ENCODE peak calls at places on chromosomes 4 and X, in nine cellular contexts. N is A549, F is HFF-Myc, Z is adrenal gland, S is neural progenitor cell, C is fibroblast of mammary gland, T is psoas muscle, A is transverse colon, H is brain microvascular endothelial cell. I is an unnamed sample.

GRCh38 chrX:3124041-3124440 is 82.8 kb downstream of the ARSF start:
- DNase-seq in A (no peak), F (no peak), N (no peak), S (no peak), C (no peak), H (peak), T (no peak), Z (no peak), I (no peak)

GRCh38 chrX:119753639-119754257 is 4.6 kb upstream of the SOWAHD start:
- DNase-seq in C (peak), Z (no peak), A (peak), N (peak), H (peak), S (peak), T (no peak), F (no peak), I (no peak)

GRCh38 chr4:118086334-118086733 is 52.0 kb downstream of the NDST3 start:
- DNase-seq in T (no peak), A (no peak), C (peak), Z (no peak), F (peak), H (no peak), N (no peak), S (no peak), I (peak)

GRCh38 chrX:148871422-148872152 is 371.2 kb downstream of the AFF2 start:
- DNase-seq in N (no peak), H (peak), T (no peak), C (peak), A (no peak), S (no peak), Z (no peak), F (no peak), I (no peak)

GRCh38 chr4:152613841-152614240 is 66.0 kb downstream of the TMEM154 start:
- DNase-seq in N (no peak), S (no peak), A (no peak), T (no peak), C (no peak), F (no peak), Z (no peak), H (no peak), I (no peak)

GRCh38 chr4:149891381-149891780 is 75.7 kb upstream of the IQCM start:
- DNase-seq in S (peak), H (no peak), C (no peak), N (no peak), A (no peak), Z (no peak), T (no peak), F (no peak), I (no peak)

GRCh38 chr4:189806506-189806905 is 134.2 kb upstream of the FRG1 start:
- DNase-seq in N (no peak), H (no peak), S (no peak), A (no peak), F (no peak), T (no peak), C (no peak), Z (no peak), I (no peak)

GRCh38 chr4:26867914-26868684 is 7.5 kb downstream of the STIM2 start:
- DNase-seq in N (no peak), C (no peak), T (no peak), A (no peak), S (no peak), F (no peak), H (no peak), Z (no peak), I (no peak)

GRCh38 chr4:773214-773613 is 52.7 kb downstream of the CPLX1 start:
- DNase-seq in S (no peak), T (no peak), H (no peak), C (no peak), A (no peak), F (no peak), Z (no peak), N (no peak), I (no peak)

GRCh38 chr4:56302775-56303174 is 84.5 kb downstream of the AASDH start:
- DNase-seq in A (no peak), S (no peak), F (no peak), C (no peak), Z (no peak), T (no peak), H (no peak), N (no peak), I (no peak)

GRCh38 chr4:143437937-143438336 is 75.6 kb upstream of the SMARCA5 start:
- DNase-seq in T (no peak), A (no peak), C (no peak), Z (no peak), F (no peak), N (no peak), H (no peak), S (no peak), I (no peak)

GRCh38 chr4:139208404-139208945 is 31.5 kb upstream of the ELF2 start:
- DNase-seq in A (no peak), S (no peak), T (no peak), H (peak), Z (peak), F (peak), N (no peak), C (peak), I (no peak)

GRCh38 chrX:40153335-40154221 is 55.8 kb upstream of the BCOR start:
- DNase-seq in S (peak), T (peak), A (peak), C (no peak), F (no peak), H (no peak), Z (peak), N (peak), I (no peak)

GRCh38 chrX:38652934-38653442 is 91.6 kb downstream of the TSPAN7 start:
- DNase-seq in S (no peak), H (no peak), N (no peak), C (no peak), F (no peak), A (no peak), T (no peak), Z (no peak), I (no peak)

GRCh38 chrX:141467442-141467841 is 117.1 kb downstream of the SPANXA1 start:
- DNase-seq in F (no peak), S (peak), Z (no peak), A (no peak), N (peak), H (no peak), T (no peak), C (peak), I (no peak)

GRCh38 chr4:186685744-186686143 is 37.9 kb downstream of the FAT1 start:
- DNase-seq in T (no peak), C (peak), F (peak), S (no peak), Z (no peak), A (no peak), H (peak), N (peak), I (peak)

GRCh38 chrX:72100824-72101351 is 30.8 kb downstream of the RTL5 start:
- DNase-seq in C (no peak), F (no peak), Z (no peak), N (no peak), S (no peak), H (no peak), A (peak), T (no peak), I (no peak)

GRCh38 chrX:145292208-145292607 is 44.9 kb downstream of the SPANXN1 start:
- DNase-seq in C (no peak), S (no peak), F (no peak), A (no peak), N (no peak), Z (no peak), H (no peak), T (no peak), I (no peak)

GRCh38 chr4:163395758-163396157 is 52.1 kb downstream of the NPY5R start:
- DNase-seq in N (no peak), A (no peak), H (no peak), S (no peak), T (no peak), Z (no peak), C (no peak), F (no peak), I (no peak)
- H3K4me3 ChIP-seq in N (peak), A (no peak), H (no peak), S (no peak), T (no peak), Z (no peak), C (no peak), F (no peak), I (peak)

DNA sequence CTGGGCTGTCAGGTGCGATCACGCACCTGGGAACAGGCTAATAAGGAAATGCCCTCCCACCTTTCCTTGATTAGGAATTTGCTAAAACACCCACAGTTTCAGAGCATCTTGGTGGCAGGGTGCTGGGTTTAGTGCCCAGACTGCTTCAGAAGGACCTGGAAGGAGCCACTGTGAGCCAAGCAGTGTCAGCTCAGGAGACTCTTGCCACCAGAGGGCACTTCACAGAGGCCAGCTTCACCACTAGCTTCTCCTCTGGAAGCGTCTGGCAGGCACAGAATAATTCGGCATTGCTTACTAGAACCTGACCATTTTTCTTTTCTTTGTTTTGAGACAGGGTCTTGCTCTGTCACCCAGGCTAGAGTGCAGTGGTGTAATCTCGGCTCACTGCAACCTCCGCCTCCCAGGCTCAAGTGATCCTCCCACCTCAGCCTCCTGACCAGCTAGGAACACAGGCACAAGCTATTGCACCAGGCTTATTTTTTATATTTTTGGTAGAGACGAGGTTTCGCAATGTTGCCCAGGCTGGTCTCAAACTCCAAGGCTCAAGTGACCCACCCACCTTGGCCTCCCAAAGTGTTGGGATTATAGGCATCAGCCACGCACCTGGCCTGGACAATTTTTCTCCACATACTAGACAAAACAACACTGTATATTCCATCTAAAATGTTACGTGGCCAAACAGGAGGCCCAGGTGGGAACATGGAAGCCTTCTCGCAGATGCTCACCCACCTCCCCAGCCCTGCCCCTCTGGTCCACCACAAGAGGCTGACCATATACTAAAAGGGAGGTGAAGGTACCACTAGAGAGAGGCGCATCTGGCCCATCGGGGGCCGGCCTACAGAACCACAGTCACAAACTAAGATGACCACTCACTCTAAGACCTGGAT is 14.1 kb downstream of the NOP14 start:
- DNase-seq in Z (no peak), S (no peak), A (no peak), C (peak), N (peak), F (no peak), T (no peak), H (no peak), I (no peak)
- TF ChIP-seq CTCF in Z (peak), S (peak), A (peak), C (peak), N (peak), F (peak), T (peak), H (peak), I (peak)

GRCh38 chrX:154436290-154436596 is 711 bp upstream of the GDI1 start:
- DNase-seq in T (no peak), Z (no peak), S (no peak), H (no peak), N (no peak), F (no peak), A (no peak), C (no peak), I (no peak)
- H3K4me3 ChIP-seq in T (peak), Z (no peak), S (peak), H (peak), N (peak), F (peak), A (no peak), C (peak), I (peak)

GRCh38 chr4:101471201-101471600 is 123.9 kb upstream of the PPP3CA start:
- DNase-seq in A (no peak), C (no peak), H (no peak), S (no peak), F (no peak), Z (no peak), T (no peak), N (no peak), I (no peak)
- TF ChIP-seq CTCF in A (no peak), C (no peak), H (no peak), S (no peak), F (no peak), Z (no peak), T (no peak), N (no peak), I (no peak)

DNA sequence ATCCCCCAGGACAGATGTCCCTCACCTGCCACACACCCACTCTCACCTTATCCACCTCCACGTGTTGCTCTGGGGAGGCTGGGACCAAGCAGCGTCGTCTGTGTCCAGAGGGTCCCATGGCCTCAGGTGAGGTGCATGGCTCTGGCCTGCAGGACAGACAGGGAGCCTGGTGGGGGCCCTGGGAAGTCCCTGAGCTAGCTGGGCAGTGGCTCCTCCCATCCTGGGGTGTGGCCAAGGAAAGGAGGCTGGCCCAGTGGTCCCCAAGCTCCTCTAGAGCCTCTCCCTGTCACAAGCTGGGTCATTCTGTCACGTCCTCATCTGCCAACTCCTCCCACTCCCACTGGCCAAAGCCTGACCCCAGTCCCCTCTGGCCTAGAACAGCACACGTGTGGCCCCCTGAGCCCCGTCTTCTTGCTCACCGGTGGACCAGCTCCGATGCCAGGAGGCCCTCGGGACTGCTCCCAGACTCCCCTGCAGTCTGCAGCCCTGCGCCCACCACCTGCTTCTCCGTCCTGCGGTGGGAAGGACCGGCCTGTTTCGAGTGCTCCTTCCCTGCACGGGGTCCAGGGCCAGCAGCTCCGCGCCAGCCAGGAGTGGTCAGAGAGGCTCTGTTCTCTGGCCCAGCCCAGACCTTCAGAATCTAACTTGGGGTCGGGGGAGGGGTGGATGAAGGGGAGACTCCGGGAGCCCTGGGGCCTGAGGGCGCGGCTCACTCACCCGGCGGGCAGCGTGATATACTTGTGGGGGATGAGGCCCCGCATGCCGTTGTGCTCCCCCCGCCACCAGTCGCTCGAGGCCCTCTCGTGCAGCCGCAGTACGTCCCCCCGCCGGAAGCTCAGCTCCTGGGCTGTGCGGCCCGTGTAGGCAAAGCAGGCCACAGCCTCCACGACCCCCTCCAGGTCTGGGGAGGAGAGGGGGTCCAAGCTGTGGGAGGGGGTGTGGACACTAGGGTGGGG is 4.8 kb downstream of the AVPR2 start:
- DNase-seq in Z (no peak), N (no peak), T (no peak), H (no peak), S (peak), C (no peak), A (no peak), F (no peak), I (no peak)
- H3K4me3 ChIP-seq in Z (no peak), N (no peak), T (no peak), H (no peak), S (no peak), C (no peak), A (no peak), F (no peak), I (no peak)

GRCh38 chr4:146336413-146336807 is 122.1 kb downstream of the REELD1 start:
- DNase-seq in C (peak), T (no peak), N (peak), F (no peak), H (peak), Z (no peak), A (no peak), S (no peak), I (no peak)

GRCh38 chr4:146334862-146335449 is 120.6 kb downstream of the REELD1 start:
- DNase-seq in S (no peak), F (no peak), T (no peak), N (no peak), A (no peak), H (no peak), Z (no peak), C (peak), I (no peak)

GRCh38 chr4:146335763-146336412 is 121.5 kb downstream of the REELD1 start:
- DNase-seq in C (peak), Z (no peak), F (no peak), H (no peak), A (no peak), N (peak), S (no peak), T (no peak), I (no peak)

GRCh38 chr4:146340798-146341197 is 126.5 kb downstream of the REELD1 start:
- DNase-seq in F (no peak), T (no peak), N (no peak), S (no peak), Z (no peak), C (peak), A (no peak), H (no peak), I (no peak)

DNA sequence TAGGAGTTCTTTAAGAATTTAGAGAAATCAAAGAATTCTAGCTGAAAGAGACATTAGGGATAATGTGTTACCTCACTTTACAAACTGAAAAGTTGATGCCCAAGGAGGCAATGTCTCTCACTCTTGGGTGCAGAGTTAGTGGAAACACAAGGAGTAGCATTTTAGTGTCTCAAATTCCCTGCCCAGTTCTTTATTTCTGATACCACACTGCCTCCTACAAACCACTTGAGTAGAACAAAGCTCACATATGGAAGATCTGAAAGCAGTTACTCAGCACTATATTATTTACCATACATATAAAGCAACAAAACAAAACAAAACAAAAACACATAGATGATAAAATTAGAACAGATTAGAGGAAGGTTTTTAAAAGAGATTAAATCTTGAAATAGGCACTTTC is 124.2 kb downstream of the REELD1 start:
- DNase-seq in T (no peak), S (peak), A (no peak), N (peak), Z (no peak), F (no peak), C (peak), H (no peak), I (no peak)
- TF ChIP-seq CTCF in T (no peak), S (peak), A (no peak), N (no peak), Z (no peak), F (no peak), C (no peak), H (no peak), I (no peak)

DNA sequence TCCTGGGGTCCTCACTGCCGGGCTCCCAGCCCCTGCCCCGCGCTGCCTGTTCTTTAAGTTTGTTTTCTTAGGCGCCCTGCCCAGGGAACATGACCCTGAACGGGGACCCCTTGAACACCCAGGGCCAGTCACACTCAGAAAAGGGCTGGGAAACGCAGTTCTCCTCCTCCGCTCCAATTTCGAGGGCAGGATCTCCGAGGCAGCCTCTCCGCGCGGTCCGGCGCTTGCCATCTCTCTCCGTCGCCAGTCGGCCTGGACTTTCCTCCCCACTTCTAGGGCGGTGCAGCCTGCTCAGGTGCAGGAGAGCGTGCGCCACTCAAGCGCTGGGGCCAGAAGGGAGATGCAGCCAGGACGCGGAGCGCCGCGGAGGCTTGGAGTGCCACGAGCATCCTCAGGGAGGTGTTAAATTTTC is 9.9 kb downstream of the PRDM8 start:
- DNase-seq in S (peak), F (no peak), N (no peak), Z (no peak), T (no peak), H (no peak), C (no peak), A (no peak), I (no peak)
- H3K4me3 ChIP-seq in S (no peak), F (no peak), N (no peak), Z (no peak), T (peak), H (peak), C (no peak), A (no peak), I (no peak)

GRCh38 chrX:11531226-11531625 is 134.5 kb downstream of the ARHGAP6 start:
- DNase-seq in S (no peak), A (no peak), N (peak), Z (no peak), T (no peak), C (peak), F (no peak), H (no peak), I (no peak)
- TF ChIP-seq CTCF in S (peak), A (peak), N (peak), Z (no peak), T (peak), C (peak), F (no peak), H (peak), I (peak)